ENCODE peak calls at places on chromosomes 6 and 20, in eight cellular contexts. L is astrocyte of the cerebellum; T is midbrain; F is fibroblast of gingiva; J is ureter; Z is Caki2; C is activated CD4-positive, alpha-beta T cell treated with anti-CD3 and anti-CD28 coated beads, Interleukin-2, amount 50 U/mL, for 24 hours; W is activated naive CD4-positive, alpha-beta T cell treated with anti-CD3 and anti-CD28 coated beads for 36 hours. E is an unnamed sample.

GRCh38 chr20:57392130-57392445 is 892 bp downstream of the RBM38 start:
- DNase-seq in L (no peak), T (no peak), F (no peak), J (no peak), Z (no peak), C (no peak), W (peak; percentile 49), E (peak; percentile 10)

GRCh38 chr6:127299522-127300240 is 33.0 kb downstream of the RNF146 start:
- DNase-seq in L (no peak), T (no peak), F (peak; percentile 4), J (no peak), Z (no peak), C (no peak), W (no peak), E (no peak)

GRCh38 chr6:116059713-116060571 is 749 bp downstream of the FRK start:
- DNase-seq in L (no peak), T (no peak), F (no peak), J (no peak), Z (peak; percentile 68), C (no peak), W (no peak), E (peak; percentile 22)

GRCh38 chr20:16209826-16210365 is 363.4 kb downstream of the KIF16B start:
- DNase-seq in L (no peak), T (no peak), F (peak; percentile 46), J (no peak), Z (no peak), C (no peak), W (no peak), E (no peak)

GRCh38 chr6:43496370-43497128 is 13.6 kb downstream of the LRRC73 start:
- DNase-seq in L (no peak), T (no peak), F (peak; percentile 35), J (peak; percentile 70), Z (no peak), C (no peak), W (no peak), E (peak; percentile 56)

GRCh38 chr6:155247618-155248017 is 16.2 kb upstream of the CLDN20 start:
- DNase-seq in L (peak; percentile 70), T (no peak), F (no peak), J (no peak), Z (no peak), C (no peak), W (no peak), E (peak; percentile 32)

GRCh38 chr20:22932236-22932635 is 102.9 kb upstream of the SSTR4 start:
- DNase-seq in L (no peak), T (no peak), F (no peak), J (no peak), Z (no peak), C (no peak), W (no peak), E (no peak)

GRCh38 chr20:8144282-8145245 is 12.5 kb downstream of the PLCB1 start:
- DNase-seq in L (peak; percentile 96), T (no peak), F (peak; percentile 70), J (no peak), Z (no peak), C (no peak), W (no peak), E (no peak)

GRCh38 chr6:142746524-142746923 is 198.5 kb downstream of the HIVEP2 start:
- DNase-seq in L (no peak), T (peak; percentile 33), F (no peak), J (no peak), Z (no peak), C (no peak), W (peak; percentile 31), E (peak; percentile 50)

GRCh38 chr6:6723316-6723715 is 134.8 kb downstream of the LY86 start:
- DNase-seq in L (no peak), T (no peak), F (no peak), J (no peak), Z (no peak), C (no peak), W (no peak), E (no peak)

GRCh38 chr20:59468831-59469230 is 135.5 kb upstream of the PHACTR3 start:
- DNase-seq in L (no peak), T (no peak), F (no peak), J (no peak), Z (no peak), C (no peak), W (no peak), E (no peak)

GRCh38 chr20:37193821-37194220 is 14.5 kb upstream of the MROH8 start:
- DNase-seq in L (no peak), T (no peak), F (no peak), J (no peak), Z (no peak), C (no peak), W (no peak), E (no peak)

GRCh38 chr6:140043357-140043756 is 668.9 kb upstream of the CITED2 start:
- DNase-seq in L (peak; percentile 69), T (no peak), F (peak; percentile 59), J (no peak), Z (peak; percentile 88), C (no peak), W (no peak), E (peak; percentile 90)

GRCh38 chr6:145025488-145025887 is 709.8 kb downstream of the EPM2A start:
- DNase-seq in L (no peak), T (no peak), F (peak; percentile 41), J (no peak), Z (no peak), C (no peak), W (no peak), E (no peak)

GRCh38 chr6:16257999-16258708 is 19.8 kb downstream of the GMPR start:
- DNase-seq in L (peak; percentile 83), T (peak; percentile 69), F (no peak), J (no peak), Z (no peak), C (no peak), W (peak; percentile 7), E (no peak)

GRCh38 chr6:107571354-107571753 is 81.4 kb downstream of the SOBP start:
- DNase-seq in L (no peak), T (no peak), F (no peak), J (no peak), Z (no peak), C (no peak), W (no peak), E (no peak)

GRCh38 chr20:22098451-22098850 is 393.0 kb downstream of the PAX1 start:
- DNase-seq in L (no peak), T (no peak), F (no peak), J (no peak), Z (no peak), C (no peak), W (no peak), E (no peak)

GRCh38 chr6:135568366-135568765 is 70.8 kb upstream of the AHI1 start:
- DNase-seq in L (peak; percentile 92), T (no peak), F (peak; percentile 40), J (no peak), Z (no peak), C (no peak), W (peak; percentile 65), E (no peak)

GRCh38 chr20:14800743-14801425 is 463.5 kb upstream of the FLRT3 start:
- DNase-seq in L (no peak), T (no peak), F (no peak), J (no peak), Z (no peak), C (no peak), W (no peak), E (no peak)

GRCh38 chr6:100346828-100347227 is 117.9 kb downstream of the SIM1 start:
- DNase-seq in L (peak; percentile 24), T (no peak), F (peak; percentile 71), J (no peak), Z (no peak), C (no peak), W (no peak), E (peak; percentile 6)

GRCh38 chr6:96391776-96392175 is 129.8 kb upstream of the UFL1 start:
- DNase-seq in L (peak; percentile 19), T (peak; percentile 61), F (no peak), J (no peak), Z (no peak), C (no peak), W (peak; percentile 7), E (peak; percentile 36)

GRCh38 chr6:130574146-130574545 is 208.3 kb downstream of the TMEM200A start:
- DNase-seq in L (no peak), T (no peak), F (no peak), J (no peak), Z (no peak), C (no peak), W (no peak), E (no peak)

GRCh38 chr6:127854009-127854408 is 46.8 kb downstream of the THEMIS start:
- DNase-seq in L (no peak), T (no peak), F (no peak), J (no peak), Z (no peak), C (no peak), W (no peak), E (no peak)

GRCh38 chr6:28395918-28396317 is 3.6 kb downstream of the ZSCAN12 start:
- DNase-seq in L (no peak), T (no peak), F (no peak), J (no peak), Z (no peak), C (no peak), W (no peak), E (no peak)